ENCODE peak calls at places on chromosome 18, in four cellular contexts. One of them, this sample, is unnamed.

GRCh38 chr18:32919799-32920198 is 147.0 kb upstream of the KLHL14 start:
- DNase-seq in SIG-M5: no peak
- DNase-seq in HTR-8/SVneo: no peak
- DNase-seq in M059J: peak
- DNase-seq in this sample: peak

GRCh38 chr18:57910817-57911216 is 107.7 kb upstream of the ATP8B1 start:
- DNase-seq in M059J: no peak
- DNase-seq in HTR-8/SVneo: no peak
- DNase-seq in SIG-M5: no peak
- DNase-seq in this sample: no peak

GRCh38 chr18:65527879-65528633 is 222.8 kb upstream of the CDH7 start:
- DNase-seq in SIG-M5: no peak
- DNase-seq in HTR-8/SVneo: no peak
- DNase-seq in M059J: no peak
- DNase-seq in this sample: no peak

GRCh38 chr18:53796042-53796729 is 428.3 kb downstream of the MBD2 start:
- DNase-seq in M059J: peak
- DNase-seq in SIG-M5: no peak
- DNase-seq in HTR-8/SVneo: no peak
- DNase-seq in this sample: no peak

GRCh38 chr18:3454365-3455089 is 4.6 kb downstream of the TGIF1 start:
- DNase-seq in M059J: peak
- DNase-seq in HTR-8/SVneo: no peak
- DNase-seq in SIG-M5: no peak
- DNase-seq in this sample: no peak

GRCh38 chr18:78293940-78294401 is 685.6 kb upstream of the SALL3 start:
- DNase-seq in SIG-M5: no peak
- DNase-seq in HTR-8/SVneo: no peak
- DNase-seq in M059J: no peak
- DNase-seq in this sample: no peak

GRCh38 chr18:43563780-43564179 is 286.5 kb upstream of the SYT4 start:
- DNase-seq in SIG-M5: no peak
- DNase-seq in HTR-8/SVneo: peak
- DNase-seq in M059J: peak
- DNase-seq in this sample: no peak

GRCh38 chr18:58310517-58310916 is 266.5 kb downstream of the NEDD4L start:
- DNase-seq in HTR-8/SVneo: no peak
- DNase-seq in M059J: no peak
- DNase-seq in SIG-M5: no peak
- DNase-seq in this sample: no peak

GRCh38 chr18:7697306-7697705 is 130.2 kb downstream of the PTPRM start:
- DNase-seq in HTR-8/SVneo: no peak
- DNase-seq in M059J: no peak
- DNase-seq in SIG-M5: no peak
- DNase-seq in this sample: no peak

GRCh38 chr18:73752546-73752945 is 395.1 kb downstream of the FBXO15 start:
- DNase-seq in HTR-8/SVneo: no peak
- DNase-seq in M059J: peak
- DNase-seq in SIG-M5: no peak
- DNase-seq in this sample: no peak

GRCh38 chr18:22816266-22817176 is 116.6 kb upstream of the RBBP8 start:
- DNase-seq in M059J: no peak
- DNase-seq in HTR-8/SVneo: no peak
- DNase-seq in SIG-M5: no peak
- DNase-seq in this sample: no peak

GRCh38 chr18:76252880-76253279 is 242.2 kb downstream of the ZNF516 start:
- DNase-seq in HTR-8/SVneo: no peak
- DNase-seq in SIG-M5: no peak
- DNase-seq in M059J: no peak
- DNase-seq in this sample: no peak

GRCh38 chr18:3790702-3791101 is 340.7 kb downstream of the TGIF1 start:
- DNase-seq in HTR-8/SVneo: peak
- DNase-seq in M059J: peak
- DNase-seq in SIG-M5: no peak
- DNase-seq in this sample: no peak

GRCh38 chr18:69757733-69758132 is 189.9 kb downstream of the CD226 start:
- DNase-seq in HTR-8/SVneo: no peak
- DNase-seq in SIG-M5: no peak
- DNase-seq in M059J: peak
- DNase-seq in this sample: no peak